ENCODE peak calls at places on chromosomes 13 and 19, in nine cellular contexts. C, N, Z, P, M, H, K, A and S are unnamed samples.

GRCh38 chr13:29499766-29500165 is 95.7 kb downstream of the SLC7A1 start:
- DNase-seq in C (no peak), N (no peak), Z (no peak), P (no peak), M (no peak), H (no peak), K (no peak), A (no peak), S (no peak)

GRCh38 chr19:38290631-38291147 is 13.4 kb upstream of the C19orf33 start:
- DNase-seq in C (peak), N (peak), Z (peak), P (no peak), M (no peak), H (no peak), K (no peak), A (no peak), S (peak)

GRCh38 chr13:65597839-65598818 is 1632.0 kb downstream of the PCDH9 start:
- DNase-seq in C (peak), N (peak), Z (no peak), P (no peak), M (no peak), H (no peak), K (no peak), A (no peak), S (peak)

GRCh38 chr13:105518086-105518485 is 1017.4 kb downstream of the EFNB2 start:
- DNase-seq in C (no peak), N (peak), Z (no peak), P (no peak), M (no peak), H (no peak), K (no peak), A (no peak), S (no peak)

GRCh38 chr13:42985312-42986175 is 6.5 kb downstream of the EPSTI1 start:
- DNase-seq in C (peak), N (no peak), Z (no peak), P (no peak), M (no peak), H (no peak), K (peak), A (no peak), S (no peak)

GRCh38 chr13:44715287-44716224 is 139.4 kb upstream of the TSC22D1 start:
- DNase-seq in C (peak), N (peak), Z (no peak), P (no peak), M (no peak), H (peak), K (no peak), A (no peak), S (no peak)

GRCh38 chr19:32902448-32902847 is 32.9 kb upstream of the SLC7A9 start:
- DNase-seq in C (no peak), N (no peak), Z (no peak), P (no peak), M (no peak), H (no peak), K (no peak), A (no peak), S (no peak)

GRCh38 chr19:6772028-6772865 is at the start of gene VAV1:
- DNase-seq in C (no peak), N (no peak), Z (peak), P (peak), M (peak), H (peak), K (no peak), A (peak), S (no peak)

GRCh38 chr19:39412100-39412866 is at the start of gene PLEKHG2:
- DNase-seq in C (peak), N (peak), Z (peak), P (peak), M (peak), H (peak), K (peak), A (peak), S (peak)

GRCh38 chr19:39413903-39414608 is 1.6 kb downstream of the PLEKHG2 start:
- DNase-seq in C (peak), N (no peak), Z (peak), P (no peak), M (peak), H (no peak), K (peak), A (no peak), S (no peak)

GRCh38 chr19:39411832-39412099 is 703 bp upstream of the PLEKHG2 start:
- DNase-seq in C (peak), N (peak), Z (peak), P (peak), M (peak), H (peak), K (peak), A (peak), S (peak)

GRCh38 chr19:39413269-39413902 is 917 bp downstream of the PLEKHG2 start:
- DNase-seq in C (peak), N (peak), Z (peak), P (peak), M (peak), H (peak), K (peak), A (no peak), S (no peak)

DNA sequence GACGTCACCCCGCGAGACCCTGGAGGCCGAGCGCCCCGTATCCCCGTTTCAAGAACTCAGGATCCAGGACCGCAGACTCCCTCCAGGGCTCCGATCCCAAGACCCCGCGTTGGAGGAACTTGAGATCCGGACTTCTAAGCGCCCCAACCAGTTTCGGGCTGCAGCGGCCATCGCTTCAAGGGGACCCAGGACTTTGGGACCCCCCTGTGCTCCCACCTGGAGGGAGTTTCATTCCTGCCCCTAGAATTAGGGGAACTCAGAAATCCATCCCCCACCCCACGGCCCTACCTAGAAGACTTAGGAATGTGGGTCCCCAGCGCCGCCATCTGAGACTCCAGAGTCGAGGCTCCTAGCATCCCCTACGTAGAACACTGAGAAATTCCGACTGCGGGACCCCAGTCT is 399 bp downstream of the PLEKHG2 start:
- DNase-seq in C (no peak), N (no peak), Z (peak), P (no peak), M (no peak), H (no peak), K (no peak), A (no peak), S (no peak)
- TF ChIP-seq CTCF in C (no peak), N (no peak), Z (no peak), P (peak), M (no peak), H (no peak), K (no peak), A (no peak), S (no peak)

GRCh38 chr19:29842471-29843179 is 30.8 kb downstream of the CCNE1 start:
- DNase-seq in C (no peak), N (no peak), Z (no peak), P (no peak), M (no peak), H (no peak), K (no peak), A (no peak), S (no peak)
- H3K4me3 ChIP-seq in C (no peak), N (no peak), Z (no peak), P (peak), M (peak), H (peak), K (no peak), A (no peak), S (no peak)

GRCh38 chr13:40993119-40993518 is 26.0 kb downstream of the ELF1 start:
- DNase-seq in C (peak), N (peak), Z (no peak), P (no peak), M (no peak), H (no peak), K (no peak), A (no peak), S (no peak)

GRCh38 chr13:40995997-40996396 is 23.1 kb downstream of the ELF1 start:
- DNase-seq in C (no peak), N (no peak), Z (no peak), P (no peak), M (no peak), H (no peak), K (no peak), A (no peak), S (no peak)

GRCh38 chr13:40992678-40993077 is 26.4 kb downstream of the ELF1 start:
- DNase-seq in C (peak), N (no peak), Z (no peak), P (no peak), M (no peak), H (no peak), K (no peak), A (no peak), S (peak)

GRCh38 chr13:40994581-40995230 is 24.4 kb downstream of the ELF1 start:
- DNase-seq in C (no peak), N (no peak), Z (peak), P (no peak), M (no peak), H (peak), K (no peak), A (no peak), S (peak)

DNA sequence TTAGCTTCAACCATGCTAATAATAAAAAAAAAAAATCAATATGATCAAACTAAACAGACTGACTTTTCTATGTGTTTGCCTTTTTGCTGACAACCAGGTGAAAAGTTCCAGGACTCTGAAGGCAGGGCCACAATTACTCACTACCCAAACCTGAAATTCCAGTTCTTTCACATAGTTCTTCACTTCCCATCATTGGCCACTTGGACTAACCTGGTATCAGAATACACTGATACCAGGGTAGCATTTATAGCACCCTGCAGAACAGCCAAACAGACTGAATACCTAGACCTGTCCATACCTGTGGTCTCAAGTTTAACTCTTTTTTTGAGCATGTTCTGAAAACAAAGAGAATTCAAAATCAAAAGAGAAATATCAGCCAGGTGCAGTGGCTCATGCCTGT is 25.1 kb downstream of the ELF1 start:
- DNase-seq in C (no peak), N (no peak), Z (peak), P (no peak), M (no peak), H (no peak), K (no peak), A (no peak), S (peak)
- TF ChIP-seq CTCF in C (no peak), N (no peak), Z (peak), P (no peak), M (no peak), H (no peak), K (no peak), A (no peak), S (no peak)

GRCh38 chr19:3184847-3185481 is 766 bp upstream of the NCLN start:
- DNase-seq in C (peak), N (no peak), Z (peak), P (peak), M (no peak), H (peak), K (peak), A (no peak), S (no peak)

GRCh38 chr19:3185482-3186376 is at the start of gene NCLN:
- DNase-seq in C (peak), N (peak), Z (peak), P (peak), M (peak), H (peak), K (peak), A (no peak), S (peak)

GRCh38 chr19:3186377-3186688 is 603 bp downstream of the NCLN start:
- DNase-seq in C (no peak), N (no peak), Z (no peak), P (no peak), M (no peak), H (no peak), K (no peak), A (no peak), S (no peak)

GRCh38 chr19:3186891-3187661 is 1.3 kb downstream of the NCLN start:
- DNase-seq in C (no peak), N (no peak), Z (no peak), P (no peak), M (no peak), H (no peak), K (no peak), A (no peak), S (no peak)

GRCh38 chr19:3183721-3184641 is 1.7 kb upstream of the NCLN start:
- DNase-seq in C (no peak), N (no peak), Z (no peak), P (no peak), M (no peak), H (no peak), K (no peak), A (no peak), S (no peak)
- H3K4me3 ChIP-seq in C (no peak), N (no peak), Z (no peak), P (no peak), M (no peak), H (no peak), K (no peak), A (no peak), S (no peak)